ENCODE peak calls at places on chromosomes 6 and 20, in five cellular contexts. J is fibroblast of lung, E is GM20000, Y is mucosa of descending colon, L is GM10248. X is an unnamed sample.

GRCh38 chr6:16514249-16514648 is 247.0 kb downstream of the ATXN1 start:
- DNase-seq in J (peak), E (peak), Y (no peak), L (peak), X (no peak)

GRCh38 chr6:130890531-130890950 is 63.3 kb downstream of the SMLR1 start:
- DNase-seq in J (peak), E (no peak), Y (no peak), L (no peak), X (no peak)

GRCh38 chr6:113281014-113281810 is 575.9 kb upstream of the MARCKS start:
- DNase-seq in J (peak), E (no peak), Y (no peak), L (no peak), X (no peak)

GRCh38 chr20:535958-536357 is 7.6 kb downstream of the CSNK2A1 start:
- DNase-seq in J (peak), E (no peak), Y (no peak), L (no peak), X (no peak)

GRCh38 chr6:140041571-140042332 is 667.3 kb upstream of the CITED2 start:
- DNase-seq in J (no peak), E (no peak), Y (no peak), L (no peak), X (no peak)

GRCh38 chr20:44736170-44737021 is 9.3 kb upstream of the KCNK15 start:
- DNase-seq in J (peak), E (peak), Y (no peak), L (no peak), X (no peak)

GRCh38 chr6:167750956-167751358 is 75.8 kb upstream of the AFDN start:
- DNase-seq in J (no peak), E (no peak), Y (peak), L (no peak), X (peak)

GRCh38 chr20:20480689-20481088 is 112.8 kb downstream of the INSM1 start:
- DNase-seq in J (peak), E (no peak), Y (no peak), L (no peak), X (no peak)

GRCh38 chr20:64165866-64166600 is 1.8 kb downstream of the MYT1 start:
- DNase-seq in J (no peak), E (no peak), Y (no peak), L (no peak), X (no peak)

GRCh38 chr6:10613077-10613476 is 81.3 kb downstream of the C6orf52 start:
- DNase-seq in J (peak), E (no peak), Y (no peak), L (no peak), X (no peak)

GRCh38 chr20:35617397-35618031 is 1.9 kb downstream of the SPAG4 start:
- DNase-seq in J (peak), E (peak), Y (peak), L (peak), X (no peak)

GRCh38 chr6:109944448-109944847 is 33.7 kb upstream of the GPR6 start:
- DNase-seq in J (no peak), E (no peak), Y (no peak), L (no peak), X (no peak)

GRCh38 chr6:170117111-170117972 is 173.5 kb downstream of the DLL1 start:
- DNase-seq in J (no peak), E (no peak), Y (no peak), L (no peak), X (no peak)

GRCh38 chr6:135144678-135145508 is 36.2 kb upstream of the MYB start:
- DNase-seq in J (peak), E (no peak), Y (no peak), L (no peak), X (no peak)

GRCh38 chr20:61047515-61047914 is 204.5 kb upstream of the CDH4 start:
- DNase-seq in J (no peak), E (no peak), Y (no peak), L (no peak), X (no peak)

GRCh38 chr6:30700340-30700739 is 9.6 kb upstream of the NRM start:
- DNase-seq in J (no peak), E (no peak), Y (no peak), L (no peak), X (no peak)

GRCh38 chr20:57022306-57022705 is 244.1 kb downstream of the BMP7 start:
- DNase-seq in J (no peak), E (no peak), Y (no peak), L (no peak), X (no peak)

GRCh38 chr6:104325341-104326172 is 534.2 kb downstream of the HACE1 start:
- DNase-seq in J (no peak), E (peak), Y (no peak), L (peak), X (no peak)

GRCh38 chr6:105836379-105836778 is 249.8 kb upstream of the PRDM1 start:
- DNase-seq in J (no peak), E (no peak), Y (no peak), L (no peak), X (no peak)

GRCh38 chr6:105834548-105834947 is 251.6 kb upstream of the PRDM1 start:
- DNase-seq in J (no peak), E (no peak), Y (no peak), L (no peak), X (no peak)

GRCh38 chr6:105836889-105837288 is 249.2 kb upstream of the PRDM1 start:
- DNase-seq in J (no peak), E (no peak), Y (no peak), L (no peak), X (no peak)

GRCh38 chr6:105838156-105838555 is 248.0 kb upstream of the PRDM1 start:
- DNase-seq in J (no peak), E (no peak), Y (no peak), L (no peak), X (no peak)

GRCh38 chr6:105835373-105835772 is 250.8 kb upstream of the PRDM1 start:
- DNase-seq in J (peak), E (no peak), Y (no peak), L (no peak), X (peak)
- TF ChIP-seq CTCF in J (peak), E (no peak), Y (no peak), L (peak), X (peak)

GRCh38 chr6:147127587-147127986 is 76.6 kb upstream of the STXBP5 start:
- DNase-seq in J (peak), E (no peak), Y (no peak), L (no peak), X (no peak)
- TF ChIP-seq CTCF in J (no peak), E (no peak), Y (no peak), L (no peak), X (no peak)

DNA sequence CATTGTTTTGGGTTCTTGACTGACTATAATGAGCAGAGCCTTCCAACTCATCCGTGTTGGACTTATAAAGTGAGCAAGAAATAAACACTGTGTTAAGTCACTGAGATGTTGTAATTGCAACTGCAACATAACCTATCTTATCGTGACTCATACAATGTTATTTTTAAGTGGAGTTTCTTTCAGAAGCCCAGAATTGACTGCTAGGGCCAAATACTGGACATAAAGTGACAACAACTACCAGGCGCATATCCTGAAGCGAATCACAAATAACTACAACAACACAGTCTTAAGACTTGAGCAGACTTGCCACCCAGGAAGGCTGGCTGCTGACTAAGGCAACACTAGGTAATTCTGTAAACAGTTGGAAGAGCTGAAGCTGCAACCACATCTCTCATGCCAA is 326.6 kb downstream of the COL12A1 start:
- DNase-seq in J (peak), E (no peak), Y (no peak), L (no peak), X (no peak)
- TF ChIP-seq CTCF in J (no peak), E (no peak), Y (no peak), L (no peak), X (no peak)

DNA sequence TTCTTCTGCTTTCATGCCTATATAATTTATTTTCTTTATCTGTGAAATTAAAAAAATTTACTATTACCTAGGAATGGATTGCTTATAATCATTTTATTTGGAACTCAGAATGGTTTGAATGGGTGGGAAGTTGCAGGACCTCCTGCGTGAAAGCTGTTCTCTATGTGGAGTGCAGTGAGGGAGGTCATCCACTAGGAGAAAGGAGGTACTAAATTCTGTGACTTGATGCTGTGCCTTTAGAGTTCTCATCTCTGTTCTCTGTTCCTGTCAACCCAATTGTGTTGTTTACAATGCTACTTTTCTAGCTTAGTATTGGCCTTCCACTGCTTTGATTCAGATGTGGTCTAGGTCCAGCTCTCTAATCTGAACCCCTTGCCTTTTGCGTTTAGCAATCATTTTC is 65.0 kb upstream of the HIVEP1 start:
- DNase-seq in J (no peak), E (no peak), Y (no peak), L (no peak), X (no peak)
- TF ChIP-seq CTCF in J (no peak), E (no peak), Y (no peak), L (no peak), X (peak)